ENCODE peak calls at places on chromosomes 2 and 18, in ten cellular contexts. O, A, C, P, L, Q, M, W, T and K are unnamed samples.

GRCh38 chr2:124112966-124113365 is 87.9 kb downstream of the CNTNAP5 start:
- DNase-seq in T (no peak), L (no peak), O (no peak), W (no peak), M (no peak), C (no peak), A (no peak), P (no peak), Q (no peak), K (no peak)

GRCh38 chr2:133365117-133365516 is 203.1 kb downstream of the NCKAP5 start:
- DNase-seq in C (no peak), O (no peak), L (no peak), W (no peak), A (no peak), Q (no peak), T (no peak), P (no peak), M (no peak), K (no peak)

GRCh38 chr2:109266998-109267854 is 138.2 kb downstream of the SH3RF3 start:
- DNase-seq in W (no peak), T (peak; percentile 70), M (no peak), O (peak; percentile 18), L (no peak), P (no peak), Q (no peak), C (no peak), A (no peak), K (no peak)

GRCh38 chr2:62968168-62968567 is 82.5 kb upstream of the OTX1 start:
- DNase-seq in A (no peak), W (no peak), O (no peak), T (no peak), L (no peak), M (no peak), C (no peak), P (no peak), Q (no peak), K (no peak)

GRCh38 chr18:50716902-50717301 is 102.9 kb downstream of the MRO start:
- DNase-seq in W (no peak), M (no peak), C (no peak), P (no peak), A (no peak), T (no peak), O (no peak), L (no peak), Q (no peak), K (no peak)

GRCh38 chr2:69755862-69756467 is 14.0 kb downstream of the ANXA4 start:
- DNase-seq in O (no peak), A (no peak), M (no peak), L (no peak), C (no peak), P (no peak), Q (no peak), T (no peak), W (no peak), K (peak; percentile 19)

GRCh38 chr2:8573234-8573941 is 108.5 kb upstream of the ID2 start:
- DNase-seq in A (no peak), W (no peak), O (no peak), Q (peak; percentile 11), L (no peak), M (peak; percentile 40), C (no peak), P (no peak), T (peak; percentile 75), K (peak; percentile 39)

GRCh38 chr2:231191896-231192872 is 6.2 kb upstream of the ARMC9 start:
- DNase-seq in C (no peak), O (peak; percentile 84), P (no peak), A (no peak), L (peak; percentile 92), Q (no peak), T (peak; percentile 78), W (peak; percentile 82), M (peak; percentile 83), K (peak; percentile 58)

GRCh38 chr2:111199840-111200239 is 79.1 kb downstream of the BCL2L11 start:
- DNase-seq in C (no peak), L (no peak), O (no peak), M (peak; percentile 34), T (no peak), Q (no peak), W (no peak), A (no peak), P (no peak), K (no peak)

GRCh38 chr2:30240162-30240696 is 8.9 kb downstream of the LBH start:
- DNase-seq in P (no peak), L (no peak), C (no peak), O (no peak), W (no peak), T (no peak), M (no peak), Q (no peak), A (no peak), K (no peak)

GRCh38 chr2:6492573-6492972 is 373.1 kb downstream of the CMPK2 start:
- DNase-seq in T (no peak), C (no peak), W (no peak), A (peak; percentile 50), P (no peak), Q (no peak), L (no peak), M (no peak), O (no peak), K (no peak)

GRCh38 chr18:79787527-79788095 is 10.1 kb upstream of the KCNG2 start:
- DNase-seq in O (no peak), Q (no peak), T (no peak), W (no peak), L (no peak), C (no peak), M (no peak), A (no peak), P (no peak), K (no peak)

GRCh38 chr2:54470241-54470938 is 14.3 kb downstream of the SPTBN1 start:
- DNase-seq in T (no peak), P (no peak), L (no peak), C (no peak), Q (no peak), O (no peak), W (no peak), A (no peak), M (no peak), K (no peak)

GRCh38 chr2:171411791-171412483 is 21.9 kb downstream of the METTL8 start:
- DNase-seq in A (no peak), W (no peak), P (no peak), Q (no peak), C (no peak), T (no peak), O (no peak), L (no peak), M (no peak), K (no peak)

GRCh38 chr18:12254820-12255511 is 805 bp downstream of the CIDEA start:
- DNase-seq in T (peak; percentile 79), C (no peak), L (no peak), P (no peak), M (no peak), W (no peak), Q (no peak), O (no peak), A (no peak), K (no peak)

GRCh38 chr2:204175552-204176271 is 239.1 kb downstream of the ICOS start:
- DNase-seq in L (no peak), P (peak; percentile 72), M (no peak), Q (no peak), O (no peak), A (no peak), T (no peak), C (no peak), W (no peak), K (no peak)

GRCh38 chr2:73700111-73700510 is 37.0 kb downstream of the TPRKB start:
- DNase-seq in T (no peak), C (no peak), P (no peak), O (no peak), Q (no peak), A (peak; percentile 28), W (no peak), L (no peak), M (peak; percentile 68), K (peak; percentile 69)